ENCODE peak calls at places on chromosomes 7 and 10, in five cellular contexts. One of them, this sample, is unnamed. For H3K27me3, the result is how much of the 10 kb centered on the place peaks cover.

GRCh38 chr7:99422091-99422624 is 13.4 kb downstream of the BUD31 start:
- DNase-seq in Panc1: no peak
- DNase-seq in heart right ventricle: no peak
- DNase-seq in left ventricle myocardium inferior: no peak
- DNase-seq in brain microvascular endothelial cell: no peak
- DNase-seq in this sample: no peak

GRCh38 chr7:158527495-158527894 is 60.1 kb downstream of the PTPRN2 start:
- DNase-seq in Panc1: no peak
- DNase-seq in heart right ventricle: no peak
- DNase-seq in left ventricle myocardium inferior: no peak
- DNase-seq in brain microvascular endothelial cell: no peak
- DNase-seq in this sample: no peak

GRCh38 chr10:7787150-7787856 is 490 bp downstream of the KIN start:
- DNase-seq in Panc1: no peak
- DNase-seq in heart right ventricle: no peak
- DNase-seq in left ventricle myocardium inferior: no peak
- DNase-seq in brain microvascular endothelial cell: no peak
- DNase-seq in this sample: no peak

GRCh38 chr7:45073843-45074737 is 14.7 kb downstream of the NACAD start:
- DNase-seq in Panc1: no peak
- DNase-seq in heart right ventricle: peak
- DNase-seq in left ventricle myocardium inferior: peak
- DNase-seq in brain microvascular endothelial cell: no peak
- DNase-seq in this sample: no peak

GRCh38 chr10:842795-843194 is 88.7 kb downstream of the LARP4B start:
- DNase-seq in Panc1: no peak
- DNase-seq in heart right ventricle: no peak
- DNase-seq in left ventricle myocardium inferior: no peak
- DNase-seq in brain microvascular endothelial cell: no peak
- DNase-seq in this sample: no peak

GRCh38 chr7:95631545-95631944 is 35.2 kb upstream of the PDK4 start:
- DNase-seq in Panc1: no peak
- DNase-seq in heart right ventricle: no peak
- DNase-seq in left ventricle myocardium inferior: no peak
- DNase-seq in brain microvascular endothelial cell: no peak
- DNase-seq in this sample: no peak

GRCh38 chr10:47326306-47326926 is 4.2 kb downstream of the GDF2 start:
- DNase-seq in Panc1: no peak
- DNase-seq in heart right ventricle: no peak
- DNase-seq in left ventricle myocardium inferior: no peak
- DNase-seq in brain microvascular endothelial cell: no peak
- DNase-seq in this sample: no peak

GRCh38 chr10:80755893-80756292 is 218.2 kb downstream of the SH2D4B start:
- DNase-seq in Panc1: no peak
- DNase-seq in heart right ventricle: no peak
- DNase-seq in left ventricle myocardium inferior: no peak
- DNase-seq in brain microvascular endothelial cell: no peak
- DNase-seq in this sample: no peak

GRCh38 chr10:84521015-84521414 is 192.6 kb downstream of the CCSER2 start:
- DNase-seq in Panc1: no peak
- DNase-seq in heart right ventricle: no peak
- DNase-seq in left ventricle myocardium inferior: no peak
- DNase-seq in brain microvascular endothelial cell: no peak
- DNase-seq in this sample: no peak

GRCh38 chr10:89644691-89644966 is 413 bp downstream of the PANK1 start:
- DNase-seq in Panc1: no peak
- DNase-seq in heart right ventricle: no peak
- DNase-seq in left ventricle myocardium inferior: no peak
- DNase-seq in brain microvascular endothelial cell: no peak
- DNase-seq in this sample: no peak

GRCh38 chr7:31663072-31663471 is 23.9 kb upstream of the PPP1R17 start:
- DNase-seq in Panc1: no peak
- DNase-seq in heart right ventricle: no peak
- DNase-seq in left ventricle myocardium inferior: no peak
- DNase-seq in brain microvascular endothelial cell: no peak
- DNase-seq in this sample: no peak

GRCh38 chr7:26374665-26375373 is 83.2 kb downstream of the SNX10 start:
- DNase-seq in Panc1: no peak
- DNase-seq in heart right ventricle: no peak
- DNase-seq in left ventricle myocardium inferior: no peak
- DNase-seq in brain microvascular endothelial cell: no peak
- DNase-seq in this sample: no peak

GRCh38 chr10:87658858-87659555 is 671 bp upstream of the PAPSS2 start:
- DNase-seq in Panc1: no peak
- DNase-seq in heart right ventricle: no peak
- DNase-seq in left ventricle myocardium inferior: no peak
- DNase-seq in brain microvascular endothelial cell: no peak
- DNase-seq in this sample: no peak
- H3K4me3 ChIP-seq in Panc1: peak
- H3K4me3 ChIP-seq in heart right ventricle: peak
- H3K4me3 ChIP-seq in left ventricle myocardium inferior: peak
- H3K4me3 ChIP-seq in brain microvascular endothelial cell: peak
- H3K4me3 ChIP-seq in this sample: peak

GRCh38 chr7:1322240-1323110 is 89.8 kb downstream of the UNCX start:
- DNase-seq in Panc1: no peak
- DNase-seq in heart right ventricle: no peak
- DNase-seq in left ventricle myocardium inferior: no peak
- DNase-seq in brain microvascular endothelial cell: no peak
- DNase-seq in this sample: no peak
- H3K27me3 ChIP-seq in Panc1: under half
- H3K27me3 ChIP-seq in heart right ventricle: under half
- H3K27me3 ChIP-seq in left ventricle myocardium inferior: half or more
- H3K27me3 ChIP-seq in brain microvascular endothelial cell: under half
- H3K27me3 ChIP-seq in this sample: under half

DNA sequence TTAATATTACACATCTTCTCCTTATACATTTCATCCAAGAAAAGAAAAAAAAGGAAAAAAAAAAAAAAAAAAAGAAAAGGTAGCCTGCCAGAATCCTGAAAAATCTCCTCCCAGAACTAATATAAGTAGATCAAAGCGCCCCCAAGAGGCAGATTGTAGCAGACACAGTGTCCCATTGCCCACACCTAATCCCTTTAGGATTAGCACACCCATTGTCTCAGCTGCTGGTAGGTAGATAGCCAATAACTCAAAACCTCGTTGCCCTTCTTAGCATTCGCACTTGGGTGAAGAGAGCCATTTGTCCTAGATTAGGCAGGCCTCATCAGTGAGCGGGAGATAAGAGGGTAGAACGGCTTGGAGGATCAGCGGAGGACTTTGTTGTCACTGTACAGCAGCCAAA is 100.2 kb upstream of the SORCS1 start:
- DNase-seq in Panc1: no peak
- DNase-seq in heart right ventricle: no peak
- DNase-seq in left ventricle myocardium inferior: no peak
- DNase-seq in brain microvascular endothelial cell: no peak
- DNase-seq in this sample: no peak
- TF ChIP-seq CTCF in Panc1: peak
- TF ChIP-seq CTCF in heart right ventricle: no peak
- TF ChIP-seq CTCF in left ventricle myocardium inferior: no peak
- TF ChIP-seq CTCF in brain microvascular endothelial cell: no peak
- TF ChIP-seq CTCF in this sample: no peak

GRCh38 chr10:77949167-77949566 is 22.6 kb upstream of the DLG5 start:
- DNase-seq in Panc1: peak
- DNase-seq in heart right ventricle: no peak
- DNase-seq in left ventricle myocardium inferior: no peak
- DNase-seq in brain microvascular endothelial cell: peak
- DNase-seq in this sample: no peak
- H3K4me3 ChIP-seq in Panc1: no peak
- H3K4me3 ChIP-seq in heart right ventricle: no peak
- H3K4me3 ChIP-seq in left ventricle myocardium inferior: no peak
- H3K4me3 ChIP-seq in brain microvascular endothelial cell: no peak
- H3K4me3 ChIP-seq in this sample: no peak

DNA sequence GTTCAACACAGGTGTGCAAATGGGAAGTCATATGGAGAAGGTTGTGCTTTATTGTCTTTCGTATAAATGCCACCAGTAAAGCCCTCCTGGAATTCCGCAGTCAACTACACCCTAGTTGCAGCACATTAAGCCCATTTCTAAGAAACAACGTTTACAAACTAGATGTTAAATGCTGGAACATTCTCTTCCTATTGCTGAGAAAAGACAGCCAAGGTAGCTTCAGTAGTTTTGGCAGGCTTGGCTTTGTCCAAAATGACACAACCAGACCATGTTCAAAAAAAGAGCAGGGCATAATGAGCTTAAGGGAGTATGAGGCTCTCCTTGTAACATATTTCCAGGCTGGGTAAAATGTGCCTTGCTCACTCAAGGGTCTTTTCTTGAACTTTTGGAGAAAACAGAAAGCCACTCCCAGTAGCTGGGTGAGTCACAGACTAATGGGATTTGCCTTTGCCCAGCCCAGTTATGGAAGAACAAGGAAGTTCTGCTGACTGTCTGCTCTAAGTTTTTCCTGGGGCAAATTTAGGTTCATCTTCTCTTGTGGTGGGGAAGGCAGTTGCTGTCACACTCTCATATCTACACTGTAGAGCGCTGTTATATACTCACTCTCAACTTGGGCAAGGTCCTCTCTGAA is 238.7 kb downstream of the PLXNA4 start:
- DNase-seq in Panc1: no peak
- DNase-seq in heart right ventricle: no peak
- DNase-seq in left ventricle myocardium inferior: no peak
- DNase-seq in brain microvascular endothelial cell: no peak
- DNase-seq in this sample: no peak
- H3K27me3 ChIP-seq in Panc1: under half
- H3K27me3 ChIP-seq in heart right ventricle: under half
- H3K27me3 ChIP-seq in left ventricle myocardium inferior: under half
- H3K27me3 ChIP-seq in brain microvascular endothelial cell: under half
- H3K27me3 ChIP-seq in this sample: under half

DNA sequence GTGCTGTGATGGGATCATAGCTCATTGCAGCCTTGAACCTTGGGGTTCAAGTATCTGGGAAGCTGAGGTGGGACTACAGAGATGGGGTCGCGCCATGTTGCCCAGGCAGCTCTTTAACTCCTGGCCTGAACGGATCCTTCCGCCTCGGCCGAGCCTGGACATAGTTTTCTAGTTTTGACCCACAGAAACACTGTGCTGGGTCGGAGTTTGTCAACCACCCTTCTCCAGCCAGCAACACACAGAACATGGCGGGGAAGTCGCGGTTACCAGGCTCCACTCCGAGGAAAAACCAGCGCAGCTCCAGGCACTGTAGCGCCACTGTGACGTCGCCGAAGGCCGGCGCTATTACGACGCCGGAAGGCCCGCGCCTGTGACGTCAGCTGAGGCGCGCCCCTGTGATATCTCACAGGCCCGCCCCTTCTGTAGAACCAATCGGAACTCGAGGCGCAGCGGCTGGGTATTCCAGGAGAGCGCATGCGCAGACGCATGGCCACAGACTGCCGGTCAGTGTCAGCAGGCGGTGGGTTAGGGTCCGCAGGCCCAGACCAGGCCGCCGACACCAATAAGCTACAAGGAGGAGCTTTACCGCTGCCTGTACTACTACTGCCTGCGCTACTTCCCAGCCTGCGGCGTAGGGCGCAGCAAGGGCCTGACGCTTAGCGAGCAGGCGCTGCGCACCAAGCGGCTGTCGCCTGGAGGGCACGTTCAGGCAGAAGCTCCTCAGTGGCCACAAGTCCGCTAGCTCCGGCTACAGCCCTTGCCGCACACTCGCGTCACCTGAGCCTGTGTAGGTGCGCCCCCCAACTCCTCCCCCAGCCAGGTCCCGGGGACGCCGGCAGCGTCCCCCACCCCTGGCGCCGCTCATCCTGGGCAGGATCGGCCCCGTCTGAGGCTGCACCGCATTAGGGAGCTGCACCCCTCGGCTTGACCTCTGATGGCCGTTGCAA is 135.2 kb upstream of the KCTD7 start:
- DNase-seq in Panc1: peak
- DNase-seq in heart right ventricle: peak
- DNase-seq in left ventricle myocardium inferior: peak
- DNase-seq in brain microvascular endothelial cell: peak
- DNase-seq in this sample: peak
- TF ChIP-seq CTCF in Panc1: no peak
- TF ChIP-seq CTCF in heart right ventricle: no peak
- TF ChIP-seq CTCF in left ventricle myocardium inferior: peak
- TF ChIP-seq CTCF in brain microvascular endothelial cell: peak
- TF ChIP-seq CTCF in this sample: peak

GRCh38 chr7:73704640-73705550 is 14.6 kb downstream of the STX1A start:
- DNase-seq in Panc1: peak
- DNase-seq in heart right ventricle: no peak
- DNase-seq in left ventricle myocardium inferior: no peak
- DNase-seq in brain microvascular endothelial cell: peak
- DNase-seq in this sample: no peak

GRCh38 chr7:73703985-73704639 is 15.4 kb downstream of the STX1A start:
- DNase-seq in Panc1: no peak
- DNase-seq in heart right ventricle: no peak
- DNase-seq in left ventricle myocardium inferior: peak
- DNase-seq in brain microvascular endothelial cell: peak
- DNase-seq in this sample: no peak

GRCh38 chr7:73702665-73703064 is 16.8 kb downstream of the STX1A start:
- DNase-seq in Panc1: no peak
- DNase-seq in heart right ventricle: no peak
- DNase-seq in left ventricle myocardium inferior: no peak
- DNase-seq in brain microvascular endothelial cell: no peak
- DNase-seq in this sample: no peak

GRCh38 chr7:73703225-73703624 is 16.2 kb downstream of the STX1A start:
- DNase-seq in Panc1: no peak
- DNase-seq in heart right ventricle: no peak
- DNase-seq in left ventricle myocardium inferior: no peak
- DNase-seq in brain microvascular endothelial cell: no peak
- DNase-seq in this sample: no peak

DNA sequence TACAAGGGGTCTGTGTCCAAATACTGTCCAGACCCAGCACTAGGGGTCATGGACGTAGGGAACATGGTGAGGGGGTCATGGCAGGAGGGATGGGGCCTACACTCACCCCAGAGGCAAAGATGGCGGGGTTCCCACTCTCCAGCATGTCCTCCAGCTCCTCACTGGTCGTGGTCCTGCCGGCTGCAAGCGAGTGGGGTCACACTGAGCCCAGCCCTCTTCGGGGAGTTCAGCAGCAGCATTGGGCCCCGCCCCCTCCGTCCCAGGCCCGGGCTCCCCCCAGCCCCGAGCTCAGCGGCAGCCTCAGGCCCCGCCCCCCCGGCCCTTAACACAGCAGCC is 15.9 kb downstream of the STX1A start:
- DNase-seq in Panc1: no peak
- DNase-seq in heart right ventricle: no peak
- DNase-seq in left ventricle myocardium inferior: no peak
- DNase-seq in brain microvascular endothelial cell: no peak
- DNase-seq in this sample: no peak
- H3K4me3 ChIP-seq in Panc1: no peak
- H3K4me3 ChIP-seq in heart right ventricle: peak
- H3K4me3 ChIP-seq in left ventricle myocardium inferior: peak
- H3K4me3 ChIP-seq in brain microvascular endothelial cell: no peak
- H3K4me3 ChIP-seq in this sample: no peak

DNA sequence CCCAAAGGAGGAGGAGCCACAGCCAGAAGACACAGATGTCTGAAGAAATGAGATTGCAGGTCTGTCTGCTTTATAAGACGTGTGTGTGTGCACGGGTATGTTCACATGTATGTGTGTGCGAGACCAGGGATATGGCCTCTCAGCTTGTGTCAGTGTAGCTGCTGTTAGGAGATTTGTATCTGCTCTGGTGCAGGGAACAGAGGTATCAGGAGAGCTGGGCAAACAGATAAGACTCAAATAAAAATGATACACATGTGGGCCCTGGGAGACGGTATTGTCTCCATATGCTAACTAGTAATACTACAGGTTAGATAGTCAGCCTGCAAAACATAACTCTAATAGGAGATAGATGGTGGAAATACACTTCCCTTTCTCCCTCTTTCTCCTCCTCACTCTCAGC is 161.0 kb downstream of the PLXNA4 start:
- DNase-seq in Panc1: no peak
- DNase-seq in heart right ventricle: no peak
- DNase-seq in left ventricle myocardium inferior: no peak
- DNase-seq in brain microvascular endothelial cell: no peak
- DNase-seq in this sample: no peak
- H3K27me3 ChIP-seq in Panc1: under half
- H3K27me3 ChIP-seq in heart right ventricle: under half
- H3K27me3 ChIP-seq in left ventricle myocardium inferior: under half
- H3K27me3 ChIP-seq in brain microvascular endothelial cell: under half
- H3K27me3 ChIP-seq in this sample: under half